ENCODE peak calls at places on chromosomes 13 and 19, in eight cellular contexts. D, F, T, L, Z, O, Q and R are unnamed samples.

GRCh38 chr19:33472696-33473624 is 48.6 kb downstream of the PEPD start:
- DNase-seq in L (peak), T (no peak), Q (no peak), F (peak), O (peak), D (no peak), Z (no peak), R (no peak)

GRCh38 chr13:60790620-60791019 is 393.6 kb downstream of the TDRD3 start:
- DNase-seq in L (no peak), Q (no peak), D (peak), Z (no peak), T (no peak), O (no peak), F (no peak), R (no peak)

GRCh38 chr13:52644108-52644507 is 1.9 kb downstream of the HNRNPA1L2 start:
- DNase-seq in D (no peak), Q (no peak), T (no peak), L (no peak), F (no peak), O (peak), Z (no peak), R (no peak)

GRCh38 chr13:32883501-32883900 is 132.7 kb upstream of the KL start:
- DNase-seq in T (peak), Z (no peak), D (no peak), F (peak), Q (no peak), L (peak), O (peak), R (peak)

GRCh38 chr13:45473627-45474026 is 8.9 kb downstream of the COG3 start:
- DNase-seq in O (no peak), L (no peak), F (no peak), Z (no peak), T (no peak), D (peak), Q (no peak), R (no peak)

GRCh38 chr13:104025303-104025702 is 959.1 kb upstream of the SLC10A2 start:
- DNase-seq in Z (no peak), T (no peak), Q (no peak), O (no peak), F (no peak), L (no peak), D (no peak), R (no peak)

GRCh38 chr13:97395437-97396136 is 38.4 kb upstream of the RAP2A start:
- DNase-seq in L (peak), Z (no peak), F (no peak), T (no peak), Q (no peak), O (peak), D (no peak), R (no peak)

GRCh38 chr19:36418287-36419001 is at the start of gene ZFP82:
- DNase-seq in Z (peak), D (peak), O (peak), F (peak), L (peak), T (peak), Q (peak), R (peak)

GRCh38 chr13:43835701-43836100 is 43.8 kb downstream of the CCDC122 start:
- DNase-seq in O (peak), D (no peak), F (no peak), L (peak), Z (no peak), Q (no peak), T (no peak), R (peak)

GRCh38 chr19:49930483-49931011 is 1.2 kb upstream of the NUP62 start:
- DNase-seq in D (no peak), O (no peak), L (peak), F (no peak), Q (peak), T (no peak), Z (no peak), R (no peak)

GRCh38 chr13:109781384-109782065 is 4.9 kb downstream of the IRS2 start:
- DNase-seq in L (no peak), Z (no peak), Q (no peak), O (peak), F (no peak), D (no peak), T (peak), R (no peak)

GRCh38 chr13:103044054-103044453 is 22.2 kb downstream of the SLC10A2 start:
- DNase-seq in Q (no peak), D (no peak), T (no peak), O (no peak), Z (no peak), L (no peak), F (no peak), R (no peak)

GRCh38 chr19:33797821-33798633 is 1.4 kb downstream of the KCTD15 start:
- DNase-seq in O (peak), Z (peak), T (peak), L (peak), F (no peak), Q (peak), D (peak), R (no peak)

GRCh38 chr13:42740753-42741152 is 40.6 kb upstream of the FAM216B start:
- DNase-seq in Z (peak), O (no peak), L (peak), Q (peak), T (peak), D (no peak), F (no peak), R (no peak)

GRCh38 chr13:78176880-78177279 is 258.2 kb upstream of the EDNRB start:
- DNase-seq in T (no peak), F (no peak), L (no peak), Z (no peak), D (no peak), Q (no peak), O (no peak), R (no peak)

GRCh38 chr19:6678690-6679109 is 8.7 kb upstream of the TNFSF14 start:
- DNase-seq in D (no peak), Q (no peak), L (no peak), Z (no peak), T (no peak), O (no peak), F (no peak), R (no peak)

GRCh38 chr19:1487576-1488281 is 2.4 kb downstream of the PCSK4 start:
- DNase-seq in Q (no peak), D (no peak), O (no peak), T (no peak), L (no peak), F (no peak), Z (no peak), R (no peak)

GRCh38 chr13:40672310-40673060 is 6.0 kb upstream of the FOXO1 start:
- DNase-seq in D (no peak), Q (no peak), O (peak), T (no peak), Z (no peak), F (peak), L (peak), R (no peak)

GRCh38 chr13:104586010-104586746 is 1520.0 kb upstream of the SLC10A2 start:
- DNase-seq in Z (no peak), Q (peak), O (no peak), D (no peak), F (peak), L (peak), T (no peak), R (peak)

GRCh38 chr19:29587518-29587986 is 18.5 kb upstream of the POP4 start:
- DNase-seq in Z (no peak), D (no peak), O (peak), Q (no peak), T (no peak), L (no peak), F (no peak), R (no peak)

GRCh38 chr13:57632276-57633140 is 964 bp downstream of the PCDH17 start:
- DNase-seq in D (peak), O (no peak), T (peak), Q (no peak), F (no peak), Z (peak), L (peak), R (no peak)

GRCh38 chr13:95039415-95039814 is 261.8 kb downstream of the ABCC4 start:
- DNase-seq in O (peak), T (no peak), Z (no peak), L (no peak), Q (no peak), D (no peak), F (no peak), R (no peak)

GRCh38 chr13:76016799-76017198 is 380.7 kb downstream of the LMO7 start:
- DNase-seq in Q (peak), T (peak), D (peak), L (peak), O (peak), F (no peak), Z (no peak), R (no peak)

GRCh38 chr13:65085977-65086376 is 2144.2 kb downstream of the PCDH9 start:
- DNase-seq in O (no peak), T (no peak), Z (no peak), D (no peak), Q (no peak), F (no peak), L (no peak), R (no peak)

GRCh38 chr19:14434157-14434501 is 1.0 kb downstream of the PKN1 start:
- DNase-seq in T (peak), F (no peak), Q (peak), L (no peak), O (no peak), D (no peak), Z (no peak), R (no peak)

GRCh38 chr13:83297591-83298305 is 584.5 kb downstream of the SLITRK1 start:
- DNase-seq in F (no peak), L (no peak), Q (no peak), T (no peak), Z (no peak), O (peak), D (no peak), R (no peak)

GRCh38 chr19:44746946-44747738 is 1.4 kb upstream of the BCL3 start:
- DNase-seq in T (peak), O (peak), Z (peak), F (peak), D (peak), L (peak), Q (peak), R (peak)

GRCh38 chr19:5250127-5250659 is 90.4 kb downstream of the PTPRS start:
- DNase-seq in Q (no peak), Z (peak), O (no peak), L (no peak), D (no peak), T (peak), F (no peak), R (no peak)

GRCh38 chr19:50414850-50415660 is 3.7 kb upstream of the SPIB start:
- DNase-seq in O (peak), Q (peak), D (peak), L (peak), T (peak), Z (peak), F (peak), R (no peak)

GRCh38 chr19:15249912-15250634 is 17.8 kb upstream of the EPHX3 start:
- DNase-seq in Q (peak), L (peak), O (peak), F (peak), T (peak), D (peak), Z (peak), R (peak)

GRCh38 chr13:114212096-114212495 is 22.6 kb upstream of the CDC16 start:
- DNase-seq in Z (no peak), D (no peak), F (no peak), Q (no peak), T (no peak), L (peak), O (no peak), R (no peak)

GRCh38 chr13:74144269-74144668 is 10.1 kb upstream of the KLF12 start:
- DNase-seq in Q (no peak), T (no peak), F (no peak), Z (no peak), D (no peak), O (no peak), L (no peak), R (no peak)

GRCh38 chr19:14410054-14410774 is 8.9 kb downstream of the DDX39A start:
- DNase-seq in Z (no peak), Q (no peak), D (no peak), L (no peak), F (no peak), T (no peak), O (no peak), R (no peak)

GRCh38 chr19:790971-791604 is 6.2 kb upstream of the PTBP1 start:
- DNase-seq in Z (no peak), L (no peak), F (no peak), O (no peak), Q (no peak), T (no peak), D (no peak), R (no peak)

GRCh38 chr13:67048084-67048792 is 181.9 kb downstream of the PCDH9 start:
- DNase-seq in Z (no peak), D (peak), Q (no peak), O (peak), T (no peak), F (peak), L (peak), R (no peak)

DNA sequence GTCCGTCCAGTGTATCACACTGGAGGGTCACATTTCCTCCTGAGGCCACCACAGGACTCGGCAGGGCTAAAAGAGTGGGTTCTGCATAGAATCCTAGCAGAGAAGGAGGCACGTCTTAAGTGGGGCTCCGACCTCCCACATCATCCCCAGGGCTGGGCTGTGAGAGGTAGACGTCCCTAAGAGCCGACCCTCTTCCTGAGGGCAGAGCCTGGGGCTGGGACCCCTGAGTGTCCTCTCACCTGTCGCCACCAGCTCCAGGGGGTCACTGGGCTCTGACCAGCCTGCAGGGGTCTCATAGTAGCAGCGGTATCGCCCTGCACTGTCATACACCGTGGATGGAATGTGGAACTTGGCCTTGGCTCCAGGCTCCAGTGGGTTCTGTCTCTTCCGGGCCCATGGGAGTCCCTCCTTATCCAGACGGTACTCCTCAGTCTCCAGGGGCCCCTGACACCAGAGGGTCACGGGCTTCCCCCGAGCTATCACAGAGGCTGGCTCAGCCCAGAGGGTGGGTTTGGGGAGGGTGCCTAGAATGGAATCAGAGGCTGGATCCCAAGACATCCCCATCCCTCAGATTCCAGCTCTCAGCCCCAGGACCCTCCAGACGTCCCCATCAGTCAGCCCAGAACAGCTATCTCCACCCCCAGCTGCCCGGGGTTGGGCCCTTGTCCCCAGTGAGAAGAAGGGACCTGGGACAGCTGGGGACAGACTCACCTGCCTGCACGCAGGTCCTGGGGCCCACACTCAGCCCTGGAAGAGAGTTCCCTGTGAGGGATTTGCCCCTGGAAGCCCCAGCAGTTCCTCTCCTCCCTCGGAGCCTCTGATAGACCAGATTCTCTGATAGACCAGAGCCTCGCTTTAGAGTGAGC is 590 bp downstream of the LILRB5 start:
- DNase-seq in T (no peak), Z (no peak), O (no peak), D (no peak), F (no peak), L (no peak), Q (no peak), R (no peak)
- H3K4me3 ChIP-seq in T (no peak), Z (no peak), O (no peak), D (no peak), F (no peak), L (no peak), Q (no peak), R (no peak)

GRCh38 chr13:93003531-93003930 is 223.1 kb upstream of the GPC6 start:
- DNase-seq in O (no peak), Q (no peak), F (no peak), T (no peak), Z (no peak), D (no peak), L (no peak), R (no peak)

GRCh38 chr13:93002071-93002470 is 224.5 kb upstream of the GPC6 start:
- DNase-seq in F (no peak), D (no peak), Q (no peak), Z (no peak), L (no peak), T (no peak), O (peak), R (no peak)

GRCh38 chr13:93007928-93008327 is 218.7 kb upstream of the GPC6 start:
- DNase-seq in L (no peak), Q (no peak), D (no peak), O (no peak), F (no peak), Z (no peak), T (no peak), R (no peak)

GRCh38 chr13:93004919-93005318 is 221.7 kb upstream of the GPC6 start:
- DNase-seq in D (peak), F (no peak), Q (no peak), T (no peak), Z (no peak), L (peak), O (peak), R (no peak)
- TF ChIP-seq CTCF in D (peak), F (no peak), Q (no peak), T (no peak), Z (no peak), L (peak), O (peak), R (peak)

DNA sequence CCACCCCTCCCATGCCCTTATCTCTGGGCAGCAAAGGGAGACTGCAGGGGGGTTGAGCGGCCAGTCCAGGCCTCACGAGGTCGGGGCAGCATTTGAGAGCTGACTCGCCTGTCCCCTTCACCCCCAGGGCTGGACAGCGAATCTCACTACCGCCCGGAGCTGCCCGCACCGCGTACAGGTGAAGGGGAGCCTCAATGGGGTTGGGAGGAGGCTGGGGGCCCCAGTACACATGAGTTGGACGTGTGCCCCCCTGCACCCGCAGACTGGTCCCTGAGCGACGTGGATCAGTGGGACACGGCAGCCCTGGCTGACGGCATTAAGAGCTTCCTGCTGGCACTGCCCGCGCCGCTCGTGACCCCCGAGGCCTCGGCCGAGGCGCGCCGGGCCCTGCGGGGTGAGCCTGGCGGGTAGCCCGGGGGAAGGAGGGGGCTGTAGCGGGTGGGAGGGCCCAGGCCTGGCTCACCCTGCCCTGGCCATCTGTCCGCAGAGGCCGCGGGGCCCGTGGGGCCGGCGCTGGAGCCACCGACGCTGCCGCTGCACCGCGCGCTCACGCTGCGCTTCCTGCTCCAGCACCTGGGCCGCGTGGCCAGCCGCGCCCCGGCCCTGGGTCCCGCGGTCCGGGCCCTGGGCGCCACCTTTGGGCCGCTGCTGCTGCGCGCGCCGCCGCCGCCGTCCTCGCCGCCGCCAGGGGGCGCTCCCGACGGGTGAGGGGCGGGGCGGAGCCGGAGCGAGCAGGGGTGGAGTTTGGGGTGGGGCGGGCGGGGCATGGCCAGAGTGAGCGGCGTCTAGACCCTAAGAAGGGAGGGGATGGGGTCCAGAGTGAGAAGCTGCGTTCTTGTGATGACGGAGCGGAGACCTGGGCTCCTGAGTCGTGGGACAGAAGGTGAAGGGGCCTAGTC is 8.1 kb downstream of the PIK3R2 start:
- DNase-seq in O (peak), Z (peak), L (peak), F (no peak), Q (peak), T (peak), D (peak), R (no peak)
- H3K4me3 ChIP-seq in O (peak), Z (peak), L (peak), F (peak), Q (peak), T (peak), D (no peak), R (peak)

GRCh38 chr13:22993148-22993547 is 187.6 kb upstream of the SGCG start:
- DNase-seq in O (no peak), D (no peak), L (no peak), T (no peak), Z (no peak), F (no peak), Q (no peak), R (no peak)
- TF ChIP-seq CTCF in O (no peak), D (no peak), L (no peak), T (no peak), Z (no peak), F (no peak), Q (no peak), R (no peak)

DNA sequence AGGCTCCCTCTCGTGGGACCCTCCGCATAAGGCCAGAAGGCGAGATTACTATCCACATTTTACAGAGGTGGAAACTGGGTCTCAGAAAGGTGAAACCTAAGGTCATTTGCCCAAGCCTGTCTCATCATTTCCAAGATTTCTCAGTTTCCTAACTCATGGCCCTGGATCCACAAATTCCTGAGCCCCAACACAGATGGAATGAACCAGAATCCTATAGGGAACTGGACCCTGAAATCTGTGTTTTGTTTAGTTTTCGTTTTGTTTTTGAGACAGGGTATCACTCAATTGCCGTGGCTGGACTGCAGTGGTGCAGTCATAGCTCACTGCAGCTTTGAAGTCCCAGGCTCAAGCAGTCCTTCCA is 563 bp upstream of the GNG7 start:
- DNase-seq in T (no peak), F (no peak), L (no peak), Q (no peak), D (no peak), O (no peak), Z (no peak), R (no peak)
- H3K4me3 ChIP-seq in T (no peak), F (peak), L (peak), Q (no peak), D (no peak), O (peak), Z (peak), R (peak)

GRCh38 chr13:112893570-112894422 is 75.2 kb upstream of the MCF2L start:
- DNase-seq in L (peak), Q (peak), T (no peak), F (no peak), O (no peak), D (peak), Z (no peak), R (peak)
- TF ChIP-seq CTCF in L (no peak), Q (no peak), T (no peak), F (no peak), O (no peak), D (no peak), Z (no peak), R (no peak)

DNA sequence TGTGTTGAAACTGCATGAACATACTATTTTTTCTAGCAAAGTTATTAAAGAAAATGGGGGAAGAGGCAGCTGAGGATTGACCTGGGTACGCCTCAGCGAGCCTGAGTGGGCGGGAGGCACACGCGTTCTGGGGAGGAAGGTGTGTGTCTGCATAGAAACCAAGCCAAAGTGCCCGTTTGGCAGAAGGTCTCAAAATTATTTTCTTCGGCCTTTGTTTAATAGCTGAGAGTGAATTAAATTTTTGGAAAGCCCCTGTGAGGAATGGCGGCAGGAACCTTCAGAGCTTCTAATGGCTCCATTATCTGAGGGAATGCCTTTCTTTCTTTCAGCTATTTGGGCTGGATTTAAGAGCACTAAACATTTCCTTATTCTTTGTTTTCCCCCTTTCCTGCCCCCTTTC is 5.2 kb downstream of the ZIC2 start:
- DNase-seq in T (no peak), D (peak), Z (no peak), Q (no peak), F (no peak), O (no peak), L (no peak), R (no peak)
- H3K4me3 ChIP-seq in T (no peak), D (peak), Z (no peak), Q (no peak), F (peak), O (no peak), L (no peak), R (no peak)